ENCODE peak calls at places on chromosomes 12 and 14, in eight cellular contexts. One of them, this sample, is unnamed.
A peak's percentile ranks its signal among the peaks of the same experiment; 100 is the strongest.

GRCh38 chr14:72350215-72350614 is 418.0 kb downstream of the RGS6 start:
- DNase-seq in T-helper 9 cell: no peak
- DNase-seq in stimulated activated CD4-positive, alpha-beta T cell treated with anti-CD3 and anti-CD28 coated beads, Interleukin-12 subunit alpha, Interleukin-12 subunit beta, amount 100 ng/mL, for 48 hours: no peak
- DNase-seq in iris pigment epithelial cell: no peak
- DNase-seq in fibroblast of lung: no peak
- DNase-seq in stimulated activated naive CD4-positive, alpha-beta T cell: no peak
- DNase-seq in activated naive CD4-positive, alpha-beta T cell treated with anti-CD3 and anti-CD28 coated beads for 36 hours: no peak
- DNase-seq in cerebellar nuclear complex: no peak
- DNase-seq in this sample: no peak

GRCh38 chr12:4934651-4935050 is 24.9 kb downstream of the KCNA1 start:
- DNase-seq in T-helper 9 cell: no peak
- DNase-seq in stimulated activated CD4-positive, alpha-beta T cell treated with anti-CD3 and anti-CD28 coated beads, Interleukin-12 subunit alpha, Interleukin-12 subunit beta, amount 100 ng/mL, for 48 hours: no peak
- DNase-seq in iris pigment epithelial cell: peak; percentile 15
- DNase-seq in fibroblast of lung: no peak
- DNase-seq in stimulated activated naive CD4-positive, alpha-beta T cell: no peak
- DNase-seq in activated naive CD4-positive, alpha-beta T cell treated with anti-CD3 and anti-CD28 coated beads for 36 hours: peak; percentile 23
- DNase-seq in cerebellar nuclear complex: no peak
- DNase-seq in this sample: peak; percentile 1

GRCh38 chr12:108097160-108097911 is 31.8 kb upstream of the WSCD2 start:
- DNase-seq in T-helper 9 cell: no peak
- DNase-seq in stimulated activated CD4-positive, alpha-beta T cell treated with anti-CD3 and anti-CD28 coated beads, Interleukin-12 subunit alpha, Interleukin-12 subunit beta, amount 100 ng/mL, for 48 hours: no peak
- DNase-seq in iris pigment epithelial cell: no peak
- DNase-seq in fibroblast of lung: no peak
- DNase-seq in stimulated activated naive CD4-positive, alpha-beta T cell: no peak
- DNase-seq in activated naive CD4-positive, alpha-beta T cell treated with anti-CD3 and anti-CD28 coated beads for 36 hours: no peak
- DNase-seq in cerebellar nuclear complex: no peak
- DNase-seq in this sample: no peak

GRCh38 chr14:34147461-34147860 is 196.6 kb upstream of the EGLN3 start:
- DNase-seq in T-helper 9 cell: no peak
- DNase-seq in stimulated activated CD4-positive, alpha-beta T cell treated with anti-CD3 and anti-CD28 coated beads, Interleukin-12 subunit alpha, Interleukin-12 subunit beta, amount 100 ng/mL, for 48 hours: no peak
- DNase-seq in iris pigment epithelial cell: no peak
- DNase-seq in fibroblast of lung: no peak
- DNase-seq in stimulated activated naive CD4-positive, alpha-beta T cell: no peak
- DNase-seq in activated naive CD4-positive, alpha-beta T cell treated with anti-CD3 and anti-CD28 coated beads for 36 hours: no peak
- DNase-seq in cerebellar nuclear complex: no peak
- DNase-seq in this sample: no peak

GRCh38 chr12:122282066-122282465 is 15.8 kb upstream of the VPS33A start:
- DNase-seq in T-helper 9 cell: no peak
- DNase-seq in stimulated activated CD4-positive, alpha-beta T cell treated with anti-CD3 and anti-CD28 coated beads, Interleukin-12 subunit alpha, Interleukin-12 subunit beta, amount 100 ng/mL, for 48 hours: no peak
- DNase-seq in iris pigment epithelial cell: peak; percentile 81
- DNase-seq in fibroblast of lung: peak; percentile 71
- DNase-seq in stimulated activated naive CD4-positive, alpha-beta T cell: no peak
- DNase-seq in activated naive CD4-positive, alpha-beta T cell treated with anti-CD3 and anti-CD28 coated beads for 36 hours: no peak
- DNase-seq in cerebellar nuclear complex: no peak
- DNase-seq in this sample: peak; percentile 83

GRCh38 chr14:98926151-98926550 is 345.8 kb downstream of the BCL11B start:
- DNase-seq in T-helper 9 cell: no peak
- DNase-seq in stimulated activated CD4-positive, alpha-beta T cell treated with anti-CD3 and anti-CD28 coated beads, Interleukin-12 subunit alpha, Interleukin-12 subunit beta, amount 100 ng/mL, for 48 hours: no peak
- DNase-seq in iris pigment epithelial cell: no peak
- DNase-seq in fibroblast of lung: no peak
- DNase-seq in stimulated activated naive CD4-positive, alpha-beta T cell: peak; percentile 39
- DNase-seq in activated naive CD4-positive, alpha-beta T cell treated with anti-CD3 and anti-CD28 coated beads for 36 hours: peak; percentile 64
- DNase-seq in cerebellar nuclear complex: no peak
- DNase-seq in this sample: no peak

GRCh38 chr12:79689477-79690155 is 1.1 kb downstream of the PAWR start:
- DNase-seq in T-helper 9 cell: no peak
- DNase-seq in stimulated activated CD4-positive, alpha-beta T cell treated with anti-CD3 and anti-CD28 coated beads, Interleukin-12 subunit alpha, Interleukin-12 subunit beta, amount 100 ng/mL, for 48 hours: no peak
- DNase-seq in iris pigment epithelial cell: peak; percentile 74
- DNase-seq in fibroblast of lung: peak; percentile 40
- DNase-seq in stimulated activated naive CD4-positive, alpha-beta T cell: no peak
- DNase-seq in activated naive CD4-positive, alpha-beta T cell treated with anti-CD3 and anti-CD28 coated beads for 36 hours: peak; percentile 28
- DNase-seq in cerebellar nuclear complex: no peak
- DNase-seq in this sample: peak; percentile 60

GRCh38 chr12:42109031-42109430 is 35.6 kb downstream of the GXYLT1 start:
- DNase-seq in T-helper 9 cell: no peak
- DNase-seq in stimulated activated CD4-positive, alpha-beta T cell treated with anti-CD3 and anti-CD28 coated beads, Interleukin-12 subunit alpha, Interleukin-12 subunit beta, amount 100 ng/mL, for 48 hours: no peak
- DNase-seq in iris pigment epithelial cell: no peak
- DNase-seq in fibroblast of lung: no peak
- DNase-seq in stimulated activated naive CD4-positive, alpha-beta T cell: no peak
- DNase-seq in activated naive CD4-positive, alpha-beta T cell treated with anti-CD3 and anti-CD28 coated beads for 36 hours: no peak
- DNase-seq in cerebellar nuclear complex: no peak
- DNase-seq in this sample: no peak

GRCh38 chr14:38125484-38125912 is 82.2 kb upstream of the SSTR1 start:
- DNase-seq in T-helper 9 cell: no peak
- DNase-seq in stimulated activated CD4-positive, alpha-beta T cell treated with anti-CD3 and anti-CD28 coated beads, Interleukin-12 subunit alpha, Interleukin-12 subunit beta, amount 100 ng/mL, for 48 hours: no peak
- DNase-seq in iris pigment epithelial cell: no peak
- DNase-seq in fibroblast of lung: no peak
- DNase-seq in stimulated activated naive CD4-positive, alpha-beta T cell: peak; percentile 2
- DNase-seq in activated naive CD4-positive, alpha-beta T cell treated with anti-CD3 and anti-CD28 coated beads for 36 hours: no peak
- DNase-seq in cerebellar nuclear complex: no peak
- DNase-seq in this sample: no peak

GRCh38 chr14:80930836-80931389 is 10.6 kb downstream of the CEP128 start:
- DNase-seq in T-helper 9 cell: peak; percentile 14
- DNase-seq in stimulated activated CD4-positive, alpha-beta T cell treated with anti-CD3 and anti-CD28 coated beads, Interleukin-12 subunit alpha, Interleukin-12 subunit beta, amount 100 ng/mL, for 48 hours: no peak
- DNase-seq in iris pigment epithelial cell: peak; percentile 97
- DNase-seq in fibroblast of lung: peak; percentile 69
- DNase-seq in stimulated activated naive CD4-positive, alpha-beta T cell: no peak
- DNase-seq in activated naive CD4-positive, alpha-beta T cell treated with anti-CD3 and anti-CD28 coated beads for 36 hours: peak; percentile 79
- DNase-seq in cerebellar nuclear complex: no peak
- DNase-seq in this sample: peak; percentile 62

GRCh38 chr12:122979908-122980191 is 631 bp upstream of the ARL6IP4 start:
- DNase-seq in T-helper 9 cell: no peak
- DNase-seq in stimulated activated CD4-positive, alpha-beta T cell treated with anti-CD3 and anti-CD28 coated beads, Interleukin-12 subunit alpha, Interleukin-12 subunit beta, amount 100 ng/mL, for 48 hours: no peak
- DNase-seq in iris pigment epithelial cell: peak; percentile 30
- DNase-seq in fibroblast of lung: no peak
- DNase-seq in stimulated activated naive CD4-positive, alpha-beta T cell: no peak
- DNase-seq in activated naive CD4-positive, alpha-beta T cell treated with anti-CD3 and anti-CD28 coated beads for 36 hours: no peak
- DNase-seq in cerebellar nuclear complex: no peak
- DNase-seq in this sample: peak; percentile 16

GRCh38 chr14:91778217-91778616 is 46.3 kb upstream of the CATSPERB start:
- DNase-seq in T-helper 9 cell: no peak
- DNase-seq in stimulated activated CD4-positive, alpha-beta T cell treated with anti-CD3 and anti-CD28 coated beads, Interleukin-12 subunit alpha, Interleukin-12 subunit beta, amount 100 ng/mL, for 48 hours: no peak
- DNase-seq in iris pigment epithelial cell: peak; percentile 5
- DNase-seq in fibroblast of lung: peak; percentile 1
- DNase-seq in stimulated activated naive CD4-positive, alpha-beta T cell: no peak
- DNase-seq in activated naive CD4-positive, alpha-beta T cell treated with anti-CD3 and anti-CD28 coated beads for 36 hours: no peak
- DNase-seq in cerebellar nuclear complex: no peak
- DNase-seq in this sample: no peak

GRCh38 chr14:21960636-21961035 is 287.0 kb upstream of the OR4E1 start:
- DNase-seq in T-helper 9 cell: no peak
- DNase-seq in stimulated activated CD4-positive, alpha-beta T cell treated with anti-CD3 and anti-CD28 coated beads, Interleukin-12 subunit alpha, Interleukin-12 subunit beta, amount 100 ng/mL, for 48 hours: no peak
- DNase-seq in iris pigment epithelial cell: no peak
- DNase-seq in fibroblast of lung: no peak
- DNase-seq in stimulated activated naive CD4-positive, alpha-beta T cell: no peak
- DNase-seq in activated naive CD4-positive, alpha-beta T cell treated with anti-CD3 and anti-CD28 coated beads for 36 hours: no peak
- DNase-seq in cerebellar nuclear complex: no peak
- DNase-seq in this sample: no peak

GRCh38 chr14:103071544-103072251 is 12.3 kb upstream of the LBHD2 start:
- DNase-seq in T-helper 9 cell: no peak
- DNase-seq in stimulated activated CD4-positive, alpha-beta T cell treated with anti-CD3 and anti-CD28 coated beads, Interleukin-12 subunit alpha, Interleukin-12 subunit beta, amount 100 ng/mL, for 48 hours: no peak
- DNase-seq in iris pigment epithelial cell: no peak
- DNase-seq in fibroblast of lung: no peak
- DNase-seq in stimulated activated naive CD4-positive, alpha-beta T cell: no peak
- DNase-seq in activated naive CD4-positive, alpha-beta T cell treated with anti-CD3 and anti-CD28 coated beads for 36 hours: no peak
- DNase-seq in cerebellar nuclear complex: no peak
- DNase-seq in this sample: no peak

GRCh38 chr12:92718483-92718985 is 15.7 kb downstream of the PLEKHG7 start:
- DNase-seq in T-helper 9 cell: no peak
- DNase-seq in stimulated activated CD4-positive, alpha-beta T cell treated with anti-CD3 and anti-CD28 coated beads, Interleukin-12 subunit alpha, Interleukin-12 subunit beta, amount 100 ng/mL, for 48 hours: no peak
- DNase-seq in iris pigment epithelial cell: no peak
- DNase-seq in fibroblast of lung: peak; percentile 11
- DNase-seq in stimulated activated naive CD4-positive, alpha-beta T cell: no peak
- DNase-seq in activated naive CD4-positive, alpha-beta T cell treated with anti-CD3 and anti-CD28 coated beads for 36 hours: no peak
- DNase-seq in cerebellar nuclear complex: no peak
- DNase-seq in this sample: peak; percentile 43